ENCODE peak calls at places on chromosomes 16 and 17, in nine cellular contexts. P, U, D, O, F, K, E, L and I are unnamed samples.

GRCh38 chr16:30485818-30486436 is 13.4 kb downstream of the ITGAL start:
- DNase-seq in P (peak; percentile 41), U (peak; percentile 32), D (no peak), O (no peak), F (no peak), K (peak; percentile 4), E (no peak), L (no peak), I (no peak)

GRCh38 chr16:11497851-11498289 is 88.8 kb downstream of the LITAF start:
- DNase-seq in P (peak; percentile 39), U (peak; percentile 44), D (peak; percentile 16), O (peak; percentile 81), F (peak; percentile 43), K (peak; percentile 39), E (no peak), L (no peak), I (no peak)

GRCh38 chr17:66493283-66494019 is 191.0 kb downstream of the PRKCA start:
- DNase-seq in P (peak; percentile 74), U (peak; percentile 27), D (no peak), O (peak; percentile 53), F (peak; percentile 30), K (peak; percentile 67), E (no peak), L (no peak), I (no peak)

GRCh38 chr16:87178177-87178863 is 138.9 kb downstream of the C16orf95 start:
- DNase-seq in P (no peak), U (peak; percentile 65), D (no peak), O (no peak), F (no peak), K (no peak), E (no peak), L (peak; percentile 49), I (no peak)

GRCh38 chr17:57186231-57187019 is 69.9 kb upstream of the MSI2 start:
- DNase-seq in P (no peak), U (peak; percentile 25), D (no peak), O (no peak), F (no peak), K (no peak), E (no peak), L (no peak), I (no peak)

GRCh38 chr16:23394141-23394540 is 58.8 kb downstream of the COG7 start:
- DNase-seq in P (no peak), U (peak; percentile 70), D (no peak), O (no peak), F (no peak), K (no peak), E (no peak), L (no peak), I (no peak)

GRCh38 chr16:48611329-48612137 is 1.6 kb upstream of the N4BP1 start:
- DNase-seq in P (no peak), U (no peak), D (no peak), O (peak; percentile 26), F (peak; percentile 19), K (no peak), E (peak; percentile 66), L (peak; percentile 71), I (no peak)

GRCh38 chr17:63445571-63446217 is 412 bp downstream of the CYB561 start:
- DNase-seq in P (no peak), U (peak; percentile 63), D (no peak), O (peak; percentile 76), F (peak; percentile 80), K (no peak), E (peak; percentile 62), L (peak; percentile 91), I (no peak)

GRCh38 chr17:67227488-67227887 is 17.5 kb downstream of the HELZ start:
- DNase-seq in P (peak; percentile 28), U (no peak), D (no peak), O (no peak), F (no peak), K (peak; percentile 50), E (no peak), L (no peak), I (no peak)

GRCh38 chr17:32566303-32566702 is 79.5 kb downstream of the CDK5R1 start:
- DNase-seq in P (no peak), U (no peak), D (no peak), O (no peak), F (no peak), K (no peak), E (no peak), L (peak; percentile 52), I (no peak)

GRCh38 chr17:32567086-32567485 is 80.3 kb downstream of the CDK5R1 start:
- DNase-seq in P (no peak), U (no peak), D (no peak), O (no peak), F (no peak), K (no peak), E (no peak), L (no peak), I (no peak)

GRCh38 chr17:32568673-32569072 is 81.9 kb downstream of the CDK5R1 start:
- DNase-seq in P (no peak), U (no peak), D (no peak), O (no peak), F (no peak), K (no peak), E (no peak), L (no peak), I (no peak)

GRCh38 chr17:32569171-32570080 is 82.6 kb downstream of the CDK5R1 start:
- DNase-seq in P (no peak), U (peak; percentile 5), D (no peak), O (no peak), F (no peak), K (no peak), E (peak; percentile 91), L (no peak), I (no peak)

GRCh38 chr17:32567511-32567910 is 80.7 kb downstream of the CDK5R1 start:
- DNase-seq in P (no peak), U (no peak), D (no peak), O (peak; percentile 4), F (no peak), K (no peak), E (no peak), L (no peak), I (no peak)
- H3K27ac ChIP-seq in P (no peak overlapping the region), U (no peak overlapping the region), D (no peak overlapping the region), O (no peak overlapping the region), F (no peak overlapping the region), K (no peak overlapping the region), E (no peak overlapping the region), L (no peak overlapping the region), I (no peak overlapping the region)

DNA sequence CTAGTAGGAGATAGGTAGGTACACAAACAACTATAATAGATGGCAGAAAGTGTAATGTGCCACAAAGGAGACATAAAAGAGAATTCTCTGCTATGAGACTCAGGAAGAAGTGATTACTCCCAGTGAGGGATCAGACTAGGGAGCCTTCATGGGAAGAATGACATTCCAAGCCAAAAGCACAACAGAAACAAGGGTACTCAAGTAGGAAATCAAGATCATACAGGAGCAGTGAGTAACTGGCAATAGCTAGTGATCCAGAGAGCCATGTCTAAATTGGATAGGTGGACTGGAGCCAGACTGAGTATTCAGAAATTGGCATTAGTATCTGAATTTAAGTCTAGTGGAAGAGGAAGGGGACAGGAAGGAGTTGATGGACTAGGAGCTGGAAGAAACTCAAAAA is 10.7 kb downstream of the RFFL start:
- DNase-seq in P (no peak), U (no peak), D (no peak), O (no peak), F (no peak), K (no peak), E (no peak), L (no peak), I (no peak)
- H3K4me2 ChIP-seq in P (no peak overlapping the region), U (no peak overlapping the region), D (peak overlapping the region; percentile 54), O (peak overlapping the region; percentile 62), F (no peak overlapping the region), K (no peak overlapping the region), E (no peak overlapping the region), L (no peak overlapping the region), I (no peak overlapping the region)

DNA sequence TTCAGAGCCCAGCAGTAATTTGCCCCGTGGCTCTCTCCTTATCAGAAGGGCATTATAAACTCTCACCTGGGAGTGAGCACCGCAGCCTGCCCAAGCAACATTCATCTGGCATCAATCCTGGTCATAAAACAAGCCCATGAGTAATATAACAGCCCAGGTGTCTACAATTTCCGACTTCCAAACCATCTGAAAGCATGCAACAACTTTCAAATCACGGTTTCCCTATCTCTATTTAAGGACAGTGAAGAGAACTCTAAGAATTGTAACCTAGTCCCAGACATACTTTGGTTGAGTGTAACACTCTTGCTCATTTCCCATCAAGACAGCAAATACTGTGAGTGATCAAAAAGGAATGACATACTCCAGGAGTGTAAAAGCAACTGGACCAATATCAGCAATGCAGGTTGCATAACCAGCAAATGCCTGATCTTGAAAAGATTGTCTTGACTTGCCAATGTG is 487.4 kb upstream of the SOX9 start:
- DNase-seq in P (peak; percentile 92), U (no peak), D (no peak), O (peak; percentile 52), F (no peak), K (peak; percentile 64), E (peak; percentile 97), L (no peak), I (no peak)
- H3K27ac ChIP-seq in P (peak overlapping the region; percentile 79), U (no peak overlapping the region), D (no peak overlapping the region), O (peak overlapping the region; percentile 20), F (no peak overlapping the region), K (peak overlapping the region; percentile 65), E (peak overlapping the region; percentile 72), L (no peak overlapping the region), I (no peak overlapping the region)

GRCh38 chr17:77476006-77476405 is 335.2 kb downstream of the SEC14L1 start:
- DNase-seq in P (no peak), U (no peak), D (no peak), O (no peak), F (no peak), K (no peak), E (no peak), L (no peak), I (no peak)
- H3K4me2 ChIP-seq in P (no peak overlapping the region), U (no peak overlapping the region), D (no peak overlapping the region), O (no peak overlapping the region), F (no peak overlapping the region), K (peak overlapping the region; percentile 67), E (no peak overlapping the region), L (no peak overlapping the region), I (peak overlapping the region; percentile 82)

DNA sequence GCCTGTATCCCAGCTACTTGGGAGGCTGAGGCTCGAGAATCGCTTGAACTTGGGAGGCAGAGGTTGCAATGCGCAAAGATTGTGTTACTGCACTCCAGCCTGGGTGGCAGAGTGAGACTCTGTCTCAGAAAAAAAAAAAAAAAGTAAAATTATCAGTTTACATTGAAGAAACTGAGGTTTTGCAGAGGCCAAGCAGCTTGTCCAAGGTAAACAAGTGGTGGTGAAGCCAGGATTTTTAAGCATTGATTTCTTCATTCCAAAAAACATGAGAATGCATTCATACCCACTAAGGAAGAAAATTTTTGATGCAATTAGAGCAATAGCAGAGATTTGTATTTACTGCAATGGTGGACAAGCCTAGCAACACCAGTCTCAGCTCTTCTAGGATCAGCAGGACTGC is 52.7 kb downstream of the CENPV start:
- DNase-seq in P (no peak), U (no peak), D (no peak), O (no peak), F (no peak), K (no peak), E (no peak), L (no peak), I (no peak)
- H3K27ac ChIP-seq in P (no peak overlapping the region), U (no peak overlapping the region), D (no peak overlapping the region), O (no peak overlapping the region), F (no peak overlapping the region), K (no peak overlapping the region), E (no peak overlapping the region), L (no peak overlapping the region), I (no peak overlapping the region)

DNA sequence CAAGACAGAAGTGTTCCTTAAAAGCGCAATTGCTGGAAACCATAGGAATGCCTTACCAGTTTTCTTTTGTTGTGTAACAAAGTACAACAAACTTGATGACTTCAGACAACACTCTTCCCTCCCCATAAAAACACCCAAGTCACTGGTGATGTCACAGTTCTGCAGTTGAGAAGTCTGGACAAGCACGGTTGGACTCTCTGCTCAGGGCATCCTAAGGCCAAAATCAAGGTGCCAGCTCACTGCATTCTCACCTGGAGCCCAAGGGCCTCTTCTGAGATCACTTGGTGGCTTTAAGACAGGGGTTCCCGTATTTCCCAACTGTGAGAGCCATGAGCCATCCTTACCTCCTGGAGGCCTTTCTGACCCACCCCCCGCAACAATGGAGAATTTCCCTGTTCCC is 45.6 kb upstream of the MEAK7 start:
- DNase-seq in P (no peak), U (no peak), D (no peak), O (peak; percentile 25), F (no peak), K (no peak), E (no peak), L (no peak), I (no peak)
- H3K4me2 ChIP-seq in P (no peak overlapping the region), U (no peak overlapping the region), D (no peak overlapping the region), O (no peak overlapping the region), F (no peak overlapping the region), K (no peak overlapping the region), E (no peak overlapping the region), L (no peak overlapping the region), I (no peak overlapping the region)